ENCODE peak calls at places on chromosomes 16 and 17, in six cellular contexts. B is GM12878, F is H1, I is SK-N-SH, T is K562, V is HepG2. W is an unnamed sample.

GRCh38 chr16:87580855-87581261 is 21.4 kb upstream of the JPH3 start:
- DNase-seq in B (no peak), F (no peak), I (peak), T (peak), V (no peak), W (no peak)

GRCh38 chr17:38872671-38873385 is 3.0 kb downstream of the LASP1 start:
- DNase-seq in B (no peak), F (no peak), I (no peak), T (peak), V (peak), W (no peak)

GRCh38 chr16:31344712-31345111 is 10.3 kb upstream of the ITGAX start:
- DNase-seq in B (peak), F (no peak), I (no peak), T (no peak), V (peak), W (no peak)

GRCh38 chr16:87331241-87331801 is 14.1 kb upstream of the C16orf95 start:
- DNase-seq in B (no peak), F (no peak), I (no peak), T (no peak), V (no peak), W (no peak)

GRCh38 chr16:89988951-89989350 is 30.3 kb downstream of the DBNDD1 start:
- DNase-seq in B (no peak), F (no peak), I (no peak), T (no peak), V (no peak), W (no peak)

GRCh38 chr16:27547134-27547533 is 2.6 kb downstream of the GTF3C1 start:
- DNase-seq in B (no peak), F (no peak), I (no peak), T (peak), V (no peak), W (no peak)

GRCh38 chr17:37743875-37744632 is 805 bp downstream of the HNF1B start:
- DNase-seq in B (no peak), F (peak), I (peak), T (no peak), V (peak), W (no peak)

GRCh38 chr16:31143036-31143888 is 6.6 kb downstream of the PRSS36 start:
- DNase-seq in B (no peak), F (peak), I (peak), T (no peak), V (no peak), W (no peak)

GRCh38 chr17:2123467-2124251 is 68.8 kb downstream of the HIC1 start:
- DNase-seq in B (no peak), F (no peak), I (no peak), T (no peak), V (no peak), W (peak)

GRCh38 chr17:55160501-55160900 is 104.3 kb upstream of the HLF start:
- DNase-seq in B (no peak), F (no peak), I (no peak), T (no peak), V (no peak), W (no peak)

GRCh38 chr17:55163408-55163807 is 101.4 kb upstream of the HLF start:
- DNase-seq in B (no peak), F (no peak), I (no peak), T (no peak), V (no peak), W (no peak)

GRCh38 chr17:55162556-55162946 is 102.2 kb upstream of the HLF start:
- DNase-seq in B (no peak), F (no peak), I (no peak), T (no peak), V (no peak), W (no peak)

GRCh38 chr17:55159251-55159650 is 105.5 kb upstream of the HLF start:
- DNase-seq in B (no peak), F (no peak), I (no peak), T (no peak), V (no peak), W (no peak)

GRCh38 chr17:55161935-55162555 is 102.7 kb upstream of the HLF start:
- DNase-seq in B (no peak), F (no peak), I (no peak), T (no peak), V (peak), W (no peak)
- TF ChIP-seq GABPA in B (no peak), F (no peak), I (no peak), T (no peak), V (no peak), W (no peak)

GRCh38 chr16:54632322-54632721 is 298.3 kb upstream of the IRX5 start:
- DNase-seq in B (no peak), F (no peak), I (no peak), T (no peak), V (no peak), W (no peak)

GRCh38 chr16:54632821-54633220 is 297.8 kb upstream of the IRX5 start:
- DNase-seq in B (no peak), F (no peak), I (peak), T (no peak), V (no peak), W (no peak)

GRCh38 chr16:54627616-54628015 is 303.0 kb upstream of the IRX5 start:
- DNase-seq in B (no peak), F (no peak), I (no peak), T (no peak), V (no peak), W (no peak)

GRCh38 chr16:54628796-54629625 is 301.7 kb upstream of the IRX5 start:
- DNase-seq in B (no peak), F (no peak), I (no peak), T (no peak), V (peak), W (no peak)

DNA sequence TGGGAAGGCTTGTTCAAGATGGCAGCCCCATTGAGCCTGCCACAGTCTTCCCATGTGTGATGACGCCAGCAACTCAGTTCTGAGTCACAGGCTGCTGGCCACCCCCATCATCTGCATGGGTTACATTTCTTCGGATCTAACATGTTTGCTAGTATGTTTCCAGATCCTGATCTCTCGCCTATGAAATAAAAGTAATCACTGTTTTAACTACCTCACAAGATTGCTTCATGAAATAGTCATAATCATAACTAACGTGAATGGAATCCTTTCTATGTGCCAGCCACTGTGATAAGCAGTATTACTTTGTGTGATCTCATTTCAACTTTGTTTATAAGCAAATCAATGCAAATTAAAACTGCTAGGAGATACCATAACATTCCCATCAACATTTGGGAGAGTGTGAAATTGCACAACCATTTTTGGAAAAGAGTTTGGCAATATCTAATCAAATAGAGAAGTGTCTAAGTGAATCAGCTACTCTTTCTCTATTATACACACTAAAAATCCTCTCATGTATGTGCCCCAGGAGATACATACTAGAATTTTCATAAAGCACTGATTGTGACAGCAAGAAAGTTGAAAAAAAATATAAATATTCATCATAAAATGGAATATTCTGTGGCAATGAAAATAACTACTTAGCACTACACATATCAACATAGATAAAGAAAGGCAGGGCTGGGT is 300.2 kb upstream of the IRX5 start:
- DNase-seq in B (no peak), F (no peak), I (no peak), T (no peak), V (no peak), W (no peak)
- TF ChIP-seq GABPA in B (no peak), F (no peak), I (no peak), T (no peak), V (no peak), W (no peak)

GRCh38 chr17:67253379-67253778 is 8.4 kb upstream of the HELZ start:
- DNase-seq in B (no peak), F (no peak), I (no peak), T (no peak), V (no peak), W (no peak)
- TF ChIP-seq GABPA in B (no peak), F (no peak), I (no peak), T (no peak), V (no peak), W (no peak)

GRCh38 chr17:57458718-57459285 is 202.5 kb downstream of the MSI2 start:
- DNase-seq in B (no peak), F (no peak), I (no peak), T (no peak), V (no peak), W (no peak)

GRCh38 chr17:57461082-57461481 is 204.8 kb downstream of the MSI2 start:
- DNase-seq in B (no peak), F (no peak), I (no peak), T (no peak), V (no peak), W (no peak)

GRCh38 chr17:57457188-57457587 is 200.9 kb downstream of the MSI2 start:
- DNase-seq in B (no peak), F (no peak), I (no peak), T (no peak), V (no peak), W (no peak)

GRCh38 chr17:57462007-57462579 is 205.8 kb downstream of the MSI2 start:
- DNase-seq in B (no peak), F (no peak), I (no peak), T (no peak), V (no peak), W (no peak)

DNA sequence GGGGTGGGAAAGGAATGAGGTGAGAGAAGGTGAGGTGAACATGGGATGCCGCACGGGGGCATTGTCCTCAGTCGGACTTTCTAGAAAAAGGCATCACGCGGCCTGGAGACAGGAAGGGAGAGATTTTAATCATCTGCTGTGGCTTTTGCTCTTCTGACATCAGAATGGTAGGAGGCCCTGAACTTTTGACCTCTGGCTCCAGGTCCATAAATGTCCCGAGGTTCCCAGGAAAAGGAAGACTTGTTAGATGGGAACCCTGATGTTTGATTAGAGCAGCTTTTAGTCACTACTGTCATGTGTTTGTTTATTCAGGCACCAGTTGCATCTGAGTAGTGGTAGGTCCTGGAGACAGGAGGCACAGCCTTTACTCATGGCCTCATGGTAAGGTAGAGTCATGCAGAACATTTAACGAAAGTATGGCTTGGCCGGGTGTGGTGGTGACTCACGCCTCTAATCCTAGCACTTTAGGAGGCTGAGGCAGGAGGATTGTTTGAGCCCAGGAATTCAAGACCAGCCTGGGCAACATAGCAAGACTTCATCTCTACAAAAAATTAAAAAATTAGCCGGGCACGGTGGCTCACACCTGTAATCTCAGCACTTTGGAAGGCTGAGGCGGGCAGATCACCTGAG is 203.1 kb downstream of the MSI2 start:
- DNase-seq in B (no peak), F (no peak), I (no peak), T (peak), V (peak), W (no peak)
- TF ChIP-seq GABPA in B (no peak), F (no peak), I (no peak), T (peak), V (peak), W (no peak)

DNA sequence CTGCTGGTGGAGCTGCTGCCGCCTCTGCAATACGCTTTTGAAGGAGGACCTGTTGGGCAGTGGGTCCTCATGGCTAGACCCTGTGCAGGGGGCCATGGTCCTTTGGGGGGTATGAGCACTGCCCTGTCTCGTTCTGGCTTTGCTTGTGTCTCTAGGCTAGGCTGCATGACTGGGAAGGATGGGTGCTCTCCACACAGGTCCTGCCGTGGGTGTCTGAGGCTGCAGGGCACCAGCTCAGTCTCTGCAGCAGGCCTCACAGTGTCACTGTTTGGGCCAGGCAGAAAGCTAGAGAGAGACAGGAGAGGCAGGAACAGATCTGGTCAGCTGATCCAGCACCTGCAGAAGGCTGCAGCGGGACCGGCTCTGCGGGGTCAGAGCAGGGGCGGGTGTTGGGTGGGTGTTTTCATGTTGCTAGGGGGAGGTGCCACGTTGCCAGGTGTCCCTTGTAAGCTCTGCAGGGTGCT is 111.4 kb downstream of the SNX29 start:
- DNase-seq in B (no peak), F (no peak), I (peak), T (no peak), V (no peak), W (no peak)
- TF ChIP-seq GABPA in B (no peak), F (no peak), I (no peak), T (no peak), V (no peak), W (no peak)

DNA sequence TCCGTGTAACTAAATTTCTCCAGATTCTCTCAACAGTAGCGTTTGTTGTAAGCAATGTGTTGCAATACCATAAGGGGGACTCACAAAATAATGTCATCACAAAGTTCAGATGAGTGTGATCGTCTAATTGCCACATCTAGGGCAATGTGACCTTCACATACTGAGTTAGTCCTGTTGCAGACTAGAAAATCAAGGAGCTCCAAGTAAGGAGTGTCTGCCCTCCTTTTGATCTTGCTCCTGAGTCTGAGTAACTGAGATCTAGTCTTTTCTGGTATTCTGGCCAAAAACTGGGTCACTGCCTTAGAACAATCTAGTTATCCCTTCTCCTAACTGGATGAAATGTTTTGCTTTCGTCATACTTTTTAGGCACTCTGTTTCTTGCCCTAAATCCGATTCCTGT is 712.1 kb downstream of the CDH11 start:
- DNase-seq in B (no peak), F (no peak), I (no peak), T (no peak), V (no peak), W (no peak)
- TF ChIP-seq GABPA in B (no peak), F (no peak), I (no peak), T (no peak), V (no peak), W (no peak)

GRCh38 chr17:34886831-34887230 is 74.4 kb downstream of the CCT6B start:
- DNase-seq in B (no peak), F (no peak), I (no peak), T (peak), V (no peak), W (peak)

GRCh38 chr17:34884597-34884996 is 76.7 kb downstream of the CCT6B start:
- DNase-seq in B (no peak), F (no peak), I (no peak), T (peak), V (no peak), W (no peak)

GRCh38 chr17:34885076-34885475 is 76.2 kb downstream of the CCT6B start:
- DNase-seq in B (no peak), F (no peak), I (no peak), T (peak), V (no peak), W (no peak)

GRCh38 chr17:34883106-34884000 is 77.9 kb downstream of the CCT6B start:
- DNase-seq in B (no peak), F (no peak), I (no peak), T (no peak), V (no peak), W (no peak)
- TF ChIP-seq GABPA in B (no peak), F (no peak), I (no peak), T (no peak), V (no peak), W (no peak)

W was measured in HL-60.